ENCODE peak calls at places on chromosomes 7 and 10, in six cellular contexts. One of them, this sample, is unnamed. For H3K27me3, the result is how much of the 10 kb centered on the place peaks cover.

GRCh38 chr7:2601907-2602735 is 29.7 kb upstream of the TTYH3 start:
- DNase-seq in ovary: peak
- DNase-seq in sigmoid colon: no peak
- DNase-seq in PC-9: peak
- DNase-seq in tibial artery: no peak
- DNase-seq in left ventricle myocardium inferior: no peak
- DNase-seq in this sample: no peak

GRCh38 chr7:12820777-12821176 is 133.3 kb downstream of the ARL4A start:
- DNase-seq in ovary: no peak
- DNase-seq in sigmoid colon: no peak
- DNase-seq in PC-9: no peak
- DNase-seq in tibial artery: no peak
- DNase-seq in left ventricle myocardium inferior: no peak
- DNase-seq in this sample: no peak

GRCh38 chr7:106514887-106515286 is 146.1 kb downstream of the CCDC71L start:
- DNase-seq in sigmoid colon: peak
- DNase-seq in ovary: no peak
- DNase-seq in tibial artery: peak
- DNase-seq in left ventricle myocardium inferior: no peak
- DNase-seq in PC-9: no peak
- DNase-seq in this sample: no peak

GRCh38 chr10:3229815-3230214 is 57.2 kb upstream of the PITRM1 start:
- DNase-seq in ovary: no peak
- DNase-seq in left ventricle myocardium inferior: no peak
- DNase-seq in PC-9: no peak
- DNase-seq in tibial artery: no peak
- DNase-seq in sigmoid colon: no peak
- DNase-seq in this sample: no peak

GRCh38 chr10:36021096-36021495 is 379.0 kb upstream of the FZD8 start:
- DNase-seq in ovary: no peak
- DNase-seq in left ventricle myocardium inferior: no peak
- DNase-seq in PC-9: no peak
- DNase-seq in sigmoid colon: no peak
- DNase-seq in tibial artery: no peak
- DNase-seq in this sample: peak

GRCh38 chr10:86262671-86263165 is 103.9 kb downstream of the GRID1 start:
- DNase-seq in PC-9: no peak
- DNase-seq in tibial artery: peak
- DNase-seq in sigmoid colon: peak
- DNase-seq in ovary: no peak
- DNase-seq in left ventricle myocardium inferior: no peak
- DNase-seq in this sample: no peak

GRCh38 chr7:157396316-157397035 is 59.7 kb downstream of the DNAJB6 start:
- DNase-seq in left ventricle myocardium inferior: no peak
- DNase-seq in PC-9: no peak
- DNase-seq in sigmoid colon: peak
- DNase-seq in tibial artery: no peak
- DNase-seq in ovary: no peak
- DNase-seq in this sample: no peak

GRCh38 chr10:131000737-131001136 is 310.8 kb downstream of the TCERG1L start:
- DNase-seq in sigmoid colon: no peak
- DNase-seq in ovary: no peak
- DNase-seq in left ventricle myocardium inferior: no peak
- DNase-seq in PC-9: no peak
- DNase-seq in tibial artery: no peak
- DNase-seq in this sample: no peak

GRCh38 chr7:73885975-73886798 is 25.2 kb downstream of the TMEM270 start:
- DNase-seq in left ventricle myocardium inferior: peak
- DNase-seq in tibial artery: peak
- DNase-seq in ovary: peak
- DNase-seq in sigmoid colon: peak
- DNase-seq in PC-9: no peak
- DNase-seq in this sample: no peak

GRCh38 chr7:101608772-101609713 is 20.1 kb downstream of the MYL10 start:
- DNase-seq in ovary: no peak
- DNase-seq in tibial artery: no peak
- DNase-seq in left ventricle myocardium inferior: no peak
- DNase-seq in sigmoid colon: no peak
- DNase-seq in PC-9: peak
- DNase-seq in this sample: peak

GRCh38 chr7:77657427-77658331 is 38.6 kb upstream of the RSBN1L start:
- DNase-seq in tibial artery: no peak
- DNase-seq in left ventricle myocardium inferior: no peak
- DNase-seq in sigmoid colon: no peak
- DNase-seq in PC-9: no peak
- DNase-seq in ovary: no peak
- DNase-seq in this sample: no peak

GRCh38 chr7:133718131-133718530 is 409.0 kb upstream of the LRGUK start:
- DNase-seq in tibial artery: no peak
- DNase-seq in PC-9: no peak
- DNase-seq in ovary: no peak
- DNase-seq in left ventricle myocardium inferior: no peak
- DNase-seq in sigmoid colon: no peak
- DNase-seq in this sample: no peak

GRCh38 chr7:111232249-111233084 is 141.5 kb downstream of the LRRN3 start:
- DNase-seq in sigmoid colon: no peak
- DNase-seq in left ventricle myocardium inferior: no peak
- DNase-seq in ovary: no peak
- DNase-seq in tibial artery: no peak
- DNase-seq in PC-9: no peak
- DNase-seq in this sample: peak

GRCh38 chr7:17367502-17367901 is 69.0 kb downstream of the AHR start:
- DNase-seq in sigmoid colon: no peak
- DNase-seq in PC-9: no peak
- DNase-seq in left ventricle myocardium inferior: no peak
- DNase-seq in tibial artery: no peak
- DNase-seq in ovary: no peak
- DNase-seq in this sample: no peak

DNA sequence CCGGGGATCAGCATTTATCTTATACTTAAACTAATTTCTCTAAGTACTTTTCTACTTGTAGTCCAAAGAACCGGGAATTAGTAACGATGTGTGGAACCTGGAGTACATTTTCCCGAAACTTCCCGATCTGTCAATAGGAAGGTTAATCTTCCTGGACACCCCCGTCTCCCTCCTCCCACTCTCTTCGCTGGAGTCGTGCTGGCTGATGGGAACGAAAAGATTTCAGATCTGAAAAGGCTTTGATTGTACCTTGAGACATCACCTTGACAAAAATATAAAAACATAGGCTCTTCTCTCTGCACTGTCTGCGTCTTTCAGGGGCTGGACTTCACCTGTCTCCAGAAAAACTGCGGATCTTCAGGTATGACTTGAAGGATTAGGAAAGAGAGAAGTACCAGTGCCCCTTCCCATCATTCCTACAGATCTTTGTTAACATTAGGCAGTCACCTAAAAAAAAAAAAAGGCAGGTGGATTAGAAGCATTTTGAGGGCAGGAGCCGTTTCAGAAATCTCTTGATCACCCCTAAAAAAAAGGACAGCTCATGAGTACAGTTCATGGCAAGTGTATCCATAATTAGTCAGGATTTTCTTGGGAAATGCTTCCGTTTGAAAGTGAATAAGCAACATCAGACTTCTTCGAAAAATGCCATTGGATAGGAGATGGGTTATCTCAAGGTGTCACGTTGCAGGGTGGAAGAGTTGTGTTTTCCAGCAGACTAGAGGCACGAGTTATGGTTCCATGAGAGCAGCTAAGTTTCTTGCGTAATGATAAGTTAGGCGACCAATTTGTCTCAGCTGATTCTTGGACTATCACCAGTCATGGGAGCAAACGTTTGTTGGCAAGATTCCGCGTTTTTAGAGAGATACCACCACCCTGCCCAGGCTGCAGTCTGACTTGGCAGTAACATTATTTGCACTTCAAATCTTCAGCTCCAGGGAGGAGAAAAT is 7.8 kb upstream of the BAMBI start:
- DNase-seq in sigmoid colon: no peak
- DNase-seq in tibial artery: no peak
- DNase-seq in PC-9: no peak
- DNase-seq in ovary: no peak
- DNase-seq in left ventricle myocardium inferior: no peak
- DNase-seq in this sample: no peak
- H3K27me3 ChIP-seq in sigmoid colon: under half
- H3K27me3 ChIP-seq in tibial artery: under half
- H3K27me3 ChIP-seq in PC-9: under half
- H3K27me3 ChIP-seq in ovary: under half
- H3K27me3 ChIP-seq in left ventricle myocardium inferior: half or more
- H3K27me3 ChIP-seq in this sample: half or more

DNA sequence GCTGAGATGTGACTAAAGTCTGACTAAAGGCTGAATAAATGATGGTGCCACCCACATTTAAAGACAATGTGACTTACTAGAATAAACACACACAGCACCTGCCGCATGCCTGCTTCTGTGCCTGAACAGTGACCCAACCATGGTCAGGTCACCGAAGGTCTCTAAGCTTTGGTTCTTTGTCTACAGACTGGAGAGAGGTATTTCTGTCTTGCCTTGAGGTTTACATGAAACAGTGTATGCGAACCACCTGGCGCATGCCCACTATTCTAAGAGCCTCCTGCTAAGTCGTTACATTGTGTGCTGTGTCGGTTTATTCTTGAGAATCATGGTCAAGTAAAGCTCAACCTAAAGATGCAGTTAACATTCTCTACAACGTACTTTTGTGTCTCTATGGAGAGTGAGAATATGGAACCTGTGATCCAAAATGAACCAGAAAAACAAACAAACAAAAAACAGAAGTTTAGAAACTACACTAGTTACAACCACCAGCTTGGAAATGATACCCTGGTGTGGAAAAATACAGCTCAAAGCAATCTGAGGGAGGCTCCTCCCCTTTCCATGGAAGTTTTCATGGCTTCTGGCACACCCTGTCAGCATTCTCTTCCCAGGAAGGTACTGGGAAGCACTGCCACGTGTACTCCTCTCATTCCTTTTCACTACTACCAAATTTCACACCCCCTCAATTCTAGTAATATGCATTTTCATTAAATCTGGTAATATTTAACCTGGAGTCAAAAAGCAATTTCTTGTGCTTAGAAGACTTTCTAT is 40.0 kb downstream of the VOPP1 start:
- DNase-seq in tibial artery: no peak
- DNase-seq in sigmoid colon: no peak
- DNase-seq in left ventricle myocardium inferior: no peak
- DNase-seq in ovary: no peak
- DNase-seq in PC-9: no peak
- DNase-seq in this sample: no peak
- H3K27ac ChIP-seq in tibial artery: no peak
- H3K27ac ChIP-seq in sigmoid colon: no peak
- H3K27ac ChIP-seq in left ventricle myocardium inferior: no peak
- H3K27ac ChIP-seq in ovary: no peak
- H3K27ac ChIP-seq in PC-9: peak
- H3K27ac ChIP-seq in this sample: peak

DNA sequence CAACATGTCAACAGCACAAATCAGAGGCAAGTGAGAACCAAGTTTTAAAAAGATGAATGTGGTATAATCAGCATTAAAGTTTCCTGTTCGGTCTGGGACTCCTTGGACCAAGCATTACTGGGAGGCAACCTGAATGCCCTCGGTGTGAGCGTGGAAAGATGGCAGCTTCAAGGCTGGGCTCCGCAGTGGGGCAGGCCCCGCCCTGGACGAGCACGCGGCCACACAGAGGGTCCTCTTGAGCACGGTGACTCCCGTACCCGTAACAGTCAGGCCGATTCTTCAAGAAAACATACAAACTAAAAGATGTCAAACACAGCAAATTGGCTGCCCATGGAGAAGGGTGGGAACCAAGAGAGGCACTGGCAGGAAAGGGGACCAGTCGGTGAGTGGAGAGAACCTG is 71.4 kb upstream of the FAM20C start:
- DNase-seq in PC-9: no peak
- DNase-seq in sigmoid colon: no peak
- DNase-seq in left ventricle myocardium inferior: no peak
- DNase-seq in ovary: no peak
- DNase-seq in tibial artery: no peak
- DNase-seq in this sample: no peak
- H3K27me3 ChIP-seq in PC-9: under half
- H3K27me3 ChIP-seq in sigmoid colon: under half
- H3K27me3 ChIP-seq in left ventricle myocardium inferior: under half
- H3K27me3 ChIP-seq in ovary: under half
- H3K27me3 ChIP-seq in tibial artery: under half
- H3K27me3 ChIP-seq in this sample: under half

GRCh38 chr10:14879801-14880193 is 1.1 kb downstream of the SUV39H2 start:
- DNase-seq in left ventricle myocardium inferior: no peak
- DNase-seq in PC-9: no peak
- DNase-seq in ovary: no peak
- DNase-seq in sigmoid colon: no peak
- DNase-seq in tibial artery: no peak
- DNase-seq in this sample: no peak
- H3K27ac ChIP-seq in left ventricle myocardium inferior: no peak
- H3K27ac ChIP-seq in PC-9: peak
- H3K27ac ChIP-seq in ovary: no peak
- H3K27ac ChIP-seq in sigmoid colon: peak
- H3K27ac ChIP-seq in tibial artery: no peak
- H3K27ac ChIP-seq in this sample: peak

GRCh38 chr7:32428546-32428945 is 61.6 kb downstream of the LSM5 start:
- DNase-seq in sigmoid colon: no peak
- DNase-seq in left ventricle myocardium inferior: no peak
- DNase-seq in tibial artery: no peak
- DNase-seq in PC-9: no peak
- DNase-seq in ovary: no peak
- DNase-seq in this sample: no peak

GRCh38 chr7:32427769-32428291 is 62.4 kb downstream of the LSM5 start:
- DNase-seq in sigmoid colon: no peak
- DNase-seq in PC-9: peak
- DNase-seq in tibial artery: peak
- DNase-seq in ovary: peak
- DNase-seq in left ventricle myocardium inferior: peak
- DNase-seq in this sample: peak
- H3K27me3 ChIP-seq in sigmoid colon: under half
- H3K27me3 ChIP-seq in PC-9: half or more
- H3K27me3 ChIP-seq in tibial artery: under half
- H3K27me3 ChIP-seq in ovary: under half
- H3K27me3 ChIP-seq in left ventricle myocardium inferior: half or more
- H3K27me3 ChIP-seq in this sample: half or more

GRCh38 chr7:42198974-42199668 is 37.9 kb downstream of the GLI3 start:
- DNase-seq in sigmoid colon: no peak
- DNase-seq in left ventricle myocardium inferior: no peak
- DNase-seq in ovary: no peak
- DNase-seq in tibial artery: no peak
- DNase-seq in PC-9: no peak
- DNase-seq in this sample: no peak

GRCh38 chr7:42202601-42203000 is 34.4 kb downstream of the GLI3 start:
- DNase-seq in PC-9: no peak
- DNase-seq in tibial artery: no peak
- DNase-seq in sigmoid colon: no peak
- DNase-seq in ovary: no peak
- DNase-seq in left ventricle myocardium inferior: no peak
- DNase-seq in this sample: no peak

GRCh38 chr7:42197391-42197790 is 39.6 kb downstream of the GLI3 start:
- DNase-seq in PC-9: no peak
- DNase-seq in tibial artery: no peak
- DNase-seq in sigmoid colon: no peak
- DNase-seq in ovary: peak
- DNase-seq in left ventricle myocardium inferior: no peak
- DNase-seq in this sample: no peak

GRCh38 chr7:42194218-42194617 is 42.8 kb downstream of the GLI3 start:
- DNase-seq in tibial artery: no peak
- DNase-seq in sigmoid colon: no peak
- DNase-seq in PC-9: no peak
- DNase-seq in ovary: no peak
- DNase-seq in left ventricle myocardium inferior: no peak
- DNase-seq in this sample: no peak

GRCh38 chr7:42198296-42198695 is 38.7 kb downstream of the GLI3 start:
- DNase-seq in PC-9: no peak
- DNase-seq in sigmoid colon: no peak
- DNase-seq in ovary: no peak
- DNase-seq in left ventricle myocardium inferior: no peak
- DNase-seq in tibial artery: no peak
- DNase-seq in this sample: peak
- H3K27ac ChIP-seq in PC-9: no peak
- H3K27ac ChIP-seq in sigmoid colon: no peak
- H3K27ac ChIP-seq in ovary: peak
- H3K27ac ChIP-seq in left ventricle myocardium inferior: no peak
- H3K27ac ChIP-seq in tibial artery: no peak
- H3K27ac ChIP-seq in this sample: peak

This sample was measured in foreskin keratinocyte.